ENCODE peak calls at places on chromosome 17, in eight cellular contexts. F, K, I, W, T, V, S and N are unnamed samples.

GRCh38 chr17:50430731-50431130 is 4.7 kb downstream of the ACSF2 start:
- DNase-seq in F (no peak), K (no peak), I (no peak), W (no peak), T (no peak), V (no peak), S (no peak), N (no peak)

GRCh38 chr17:61015966-61016365 is 338.3 kb downstream of the BCAS3 start:
- DNase-seq in F (no peak), K (no peak), I (no peak), W (no peak), T (no peak), V (no peak), S (peak; percentile 21), N (no peak)

GRCh38 chr17:81885869-81886548 is 5.4 kb downstream of the ALYREF start:
- DNase-seq in F (no peak), K (no peak), I (no peak), W (no peak), T (no peak), V (no peak), S (peak; percentile 45), N (no peak)

GRCh38 chr17:74212262-74212912 is 984 bp upstream of the TTYH2 start:
- DNase-seq in F (peak; percentile 34), K (no peak), I (peak; percentile 31), W (no peak), T (no peak), V (no peak), S (no peak), N (peak; percentile 61)

GRCh38 chr17:81032641-81033422 is 2.1 kb upstream of the BAIAP2 start:
- DNase-seq in F (no peak), K (no peak), I (peak; percentile 18), W (no peak), T (no peak), V (no peak), S (no peak), N (peak; percentile 48)

GRCh38 chr17:64326420-64327054 is 63.5 kb upstream of the TEX2 start:
- DNase-seq in F (peak; percentile 92), K (no peak), I (peak; percentile 55), W (peak; percentile 82), T (no peak), V (peak; percentile 93), S (no peak), N (peak; percentile 87)

GRCh38 chr17:5485270-5486205 is at the start of gene DERL2:
- DNase-seq in F (no peak), K (peak; percentile 25), I (no peak), W (no peak), T (no peak), V (no peak), S (no peak), N (no peak)

GRCh38 chr17:16491703-16492612 is at the start of gene LRRC75A:
- DNase-seq in F (no peak), K (no peak), I (peak; percentile 65), W (peak; percentile 51), T (no peak), V (no peak), S (peak; percentile 26), N (peak; percentile 56)

GRCh38 chr17:71919181-71919580 is 201.6 kb upstream of the SOX9 start:
- DNase-seq in F (no peak), K (no peak), I (no peak), W (no peak), T (peak; percentile 85), V (no peak), S (no peak), N (no peak)

GRCh38 chr17:72123496-72123963 is 2.7 kb downstream of the SOX9 start:
- DNase-seq in F (no peak), K (peak; percentile 7), I (no peak), W (no peak), T (no peak), V (no peak), S (no peak), N (no peak)

GRCh38 chr17:4598776-4599504 is 14.6 kb downstream of the SMTNL2 start:
- DNase-seq in F (peak; percentile 52), K (no peak), I (peak; percentile 74), W (peak; percentile 59), T (no peak), V (no peak), S (peak; percentile 35), N (no peak)

GRCh38 chr17:18859256-18859655 is 1.3 kb downstream of the PRPSAP2 start:
- DNase-seq in F (no peak), K (no peak), I (no peak), W (no peak), T (peak; percentile 19), V (peak; percentile 63), S (peak; percentile 40), N (no peak)

GRCh38 chr17:3535253-3535995 is 22.2 kb downstream of the TRPV3 start:
- DNase-seq in F (peak; percentile 44), K (peak; percentile 72), I (peak; percentile 74), W (peak; percentile 44), T (peak; percentile 26), V (no peak), S (peak; percentile 51), N (peak; percentile 69)

GRCh38 chr17:13597723-13598347 is 3.9 kb downstream of the HS3ST3A1 start:
- DNase-seq in F (no peak), K (peak; percentile 78), I (no peak), W (no peak), T (no peak), V (no peak), S (peak; percentile 47), N (no peak)

GRCh38 chr17:60901806-60902205 is 224.2 kb downstream of the BCAS3 start:
- DNase-seq in F (no peak), K (peak; percentile 42), I (no peak), W (no peak), T (peak; percentile 83), V (no peak), S (peak; percentile 24), N (no peak)

GRCh38 chr17:50466371-50467113 is 2.1 kb downstream of the CHAD start:
- DNase-seq in F (no peak), K (no peak), I (no peak), W (no peak), T (no peak), V (no peak), S (no peak), N (no peak)

GRCh38 chr17:66555605-66556004 is 253.2 kb downstream of the PRKCA start:
- DNase-seq in F (no peak), K (no peak), I (no peak), W (no peak), T (no peak), V (no peak), S (no peak), N (no peak)

GRCh38 chr17:82007495-82008257 is 15.0 kb downstream of the CENPX start:
- DNase-seq in F (no peak), K (peak; percentile 30), I (no peak), W (no peak), T (no peak), V (no peak), S (no peak), N (no peak)

GRCh38 chr17:16980813-16981731 is 9.2 kb upstream of the TNFRSF13B start:
- DNase-seq in F (no peak), K (no peak), I (no peak), W (no peak), T (no peak), V (no peak), S (peak; percentile 10), N (no peak)

GRCh38 chr17:77279448-77280303 is 138.9 kb downstream of the SEC14L1 start:
- DNase-seq in F (no peak), K (no peak), I (no peak), W (peak; percentile 75), T (no peak), V (no peak), S (no peak), N (peak; percentile 90)
- TF ChIP-seq CTCF in F (no peak), K (no peak), I (no peak), W (no peak), T (no peak), V (no peak), S (no peak), N (no peak)

DNA sequence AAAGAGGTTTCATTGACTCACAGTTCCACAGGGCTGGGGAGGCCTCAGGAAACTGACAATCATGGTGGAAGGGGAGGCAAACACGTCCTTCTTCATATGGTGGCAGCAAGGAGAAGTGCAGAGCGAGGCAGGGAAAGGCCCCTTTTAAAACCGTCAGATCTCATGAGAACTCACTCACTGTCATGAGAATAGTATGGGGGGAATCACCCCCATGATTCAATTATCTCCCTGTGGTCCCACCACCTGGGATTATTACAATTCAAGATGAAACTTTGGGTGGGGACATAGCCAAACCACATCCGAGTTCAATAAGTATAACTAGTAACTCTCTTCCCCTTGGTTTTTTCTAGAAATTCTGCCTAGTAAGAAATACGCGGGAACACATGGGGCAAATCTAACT is 94.9 kb downstream of the AXIN2 start:
- DNase-seq in F (no peak), K (no peak), I (no peak), W (no peak), T (no peak), V (no peak), S (no peak), N (no peak)
- TF ChIP-seq CTCF in F (no peak), K (no peak), I (no peak), W (no peak), T (no peak), V (no peak), S (no peak), N (no peak)

DNA sequence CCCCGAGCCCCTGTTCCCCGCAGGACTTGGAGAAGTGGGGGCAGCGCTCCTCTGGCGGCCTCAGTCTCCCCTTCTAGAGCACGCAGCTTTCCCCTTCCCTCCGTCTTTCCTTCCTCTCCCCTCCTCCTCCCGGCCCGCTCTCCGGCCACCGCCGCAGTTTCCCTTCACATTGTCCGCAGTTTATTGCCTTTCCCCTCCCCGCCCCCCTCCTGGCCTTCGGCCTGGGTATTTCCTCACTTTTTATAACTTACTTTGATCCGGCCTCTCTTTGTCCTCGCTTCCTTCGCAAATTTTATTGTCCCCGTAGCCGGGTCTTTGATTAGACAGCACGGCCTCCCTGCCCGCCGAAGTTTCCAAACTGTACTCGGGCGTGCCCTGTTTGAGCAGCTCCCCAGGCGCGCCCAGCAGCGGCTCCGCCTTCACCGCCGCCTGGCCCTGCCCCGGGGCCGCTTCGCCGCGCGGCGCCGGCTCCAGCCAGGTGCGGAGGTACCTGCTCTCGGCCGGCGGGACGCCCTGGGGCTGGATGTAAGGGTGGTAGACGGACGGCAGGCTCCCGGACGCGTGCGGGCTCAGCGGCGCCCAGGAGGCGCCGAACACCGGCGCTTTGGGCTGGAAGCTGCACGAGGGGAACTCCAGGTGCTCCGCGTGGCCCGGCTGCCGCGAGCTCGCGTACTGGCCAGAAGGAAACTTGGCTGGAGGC is 506 bp downstream of the HOXB9 start:
- DNase-seq in F (no peak), K (no peak), I (no peak), W (no peak), T (no peak), V (no peak), S (no peak), N (no peak)
- TF ChIP-seq CTCF in F (no peak), K (no peak), I (no peak), W (no peak), T (no peak), V (no peak), S (no peak), N (no peak)

DNA sequence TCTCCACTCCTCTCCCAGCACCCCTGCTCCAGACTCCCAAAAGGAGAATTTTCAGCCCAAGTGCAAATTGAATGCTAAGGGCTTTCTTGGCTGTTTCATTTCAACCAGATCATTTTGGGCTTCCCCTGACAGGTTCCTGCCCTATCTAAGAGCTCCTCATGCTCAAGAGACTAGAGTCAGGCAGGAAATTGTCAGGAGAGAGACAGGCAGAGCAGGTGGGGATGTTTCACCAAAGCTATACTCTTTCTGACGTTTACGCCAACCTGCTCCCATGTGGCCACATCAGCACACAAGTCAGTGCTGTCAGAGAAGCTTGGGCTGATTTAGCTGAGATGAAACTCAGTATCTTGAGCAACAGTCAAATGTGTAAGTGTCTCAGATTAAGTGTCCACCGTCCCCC is 31.4 kb downstream of the HIC1 start:
- DNase-seq in F (no peak), K (no peak), I (no peak), W (no peak), T (no peak), V (no peak), S (no peak), N (no peak)
- TF ChIP-seq CTCF in F (no peak), K (no peak), I (no peak), W (no peak), T (no peak), V (no peak), S (no peak), N (no peak)